ENCODE peak calls at places on chromosome 1, in eight cellular contexts. H, G, D, U, V, A, M and S are unnamed samples.

GRCh38 chr1:85330711-85331290 is 54.4 kb upstream of the BCL10 start:
- DNase-seq in A (peak), G (peak), M (no peak), H (peak), U (no peak), D (peak), V (no peak), S (no peak)

GRCh38 chr1:79682478-79682877 is 675.9 kb upstream of the ADGRL4 start:
- DNase-seq in H (no peak), G (no peak), M (no peak), A (no peak), U (no peak), D (no peak), V (no peak), S (no peak)

GRCh38 chr1:89724369-89725015 is 91.6 kb downstream of the LRRC8C start:
- DNase-seq in V (no peak), G (peak), M (no peak), H (peak), A (no peak), D (no peak), U (no peak), S (no peak)

GRCh38 chr1:207850621-207851407 is 60.1 kb downstream of the CD34 start:
- DNase-seq in H (no peak), G (no peak), D (no peak), V (no peak), U (no peak), M (no peak), A (no peak), S (no peak)

GRCh38 chr1:172024516-172024915 is 183.2 kb downstream of the DNM3 start:
- DNase-seq in A (no peak), G (no peak), V (no peak), M (no peak), H (no peak), U (no peak), D (no peak), S (no peak)

GRCh38 chr1:9085306-9085940 is 16.0 kb upstream of the SLC2A5 start:
- DNase-seq in H (no peak), A (no peak), M (no peak), V (no peak), G (no peak), D (no peak), U (no peak), S (no peak)

GRCh38 chr1:23385119-23385621 is 15.5 kb upstream of the ZNF436 start:
- DNase-seq in G (no peak), A (no peak), V (no peak), D (no peak), M (no peak), H (no peak), U (no peak), S (no peak)

GRCh38 chr1:177249231-177249630 is 78.5 kb downstream of the BRINP2 start:
- DNase-seq in A (no peak), H (no peak), U (no peak), D (no peak), V (no peak), M (no peak), G (no peak), S (no peak)

GRCh38 chr1:59814180-59814900 is 409 bp upstream of the HOOK1 start:
- DNase-seq in H (no peak), G (no peak), U (peak), A (no peak), D (peak), M (peak), V (peak), S (peak)

GRCh38 chr1:3393024-3393986 is 61.2 kb upstream of the ARHGEF16 start:
- DNase-seq in H (no peak), U (peak), G (no peak), D (no peak), A (no peak), V (peak), M (no peak), S (no peak)

GRCh38 chr1:29786791-29787732 is 550.7 kb downstream of the PTPRU start:
- DNase-seq in A (no peak), U (no peak), M (no peak), H (no peak), D (no peak), V (no peak), G (no peak), S (no peak)

GRCh38 chr1:221708987-221709386 is 32.9 kb downstream of the DUSP10 start:
- DNase-seq in D (no peak), M (peak), V (no peak), A (no peak), U (peak), G (no peak), H (peak), S (no peak)